ENCODE peak calls at places on chromosome 12, in four cellular contexts. L, Z, I and H are unnamed samples.

GRCh38 chr12:108722992-108723766 is 8.1 kb downstream of the CORO1C start:
- DNase-seq in L (peak; percentile 95), Z (no peak), I (no peak), H (peak; percentile 89)

GRCh38 chr12:53756300-53757094 is 4.7 kb upstream of the CISTR start:
- DNase-seq in L (no peak), Z (no peak), I (no peak), H (no peak)

GRCh38 chr12:64181504-64182291 is 40.4 kb downstream of the KICS2 start:
- DNase-seq in L (peak; percentile 100), Z (peak; percentile 44), I (peak; percentile 72), H (peak; percentile 99)

GRCh38 chr12:84874125-84874824 is 38.3 kb downstream of the SLC6A15 start:
- DNase-seq in L (peak; percentile 61), Z (no peak), I (no peak), H (peak; percentile 81)

GRCh38 chr12:11981174-11981733 is 89.5 kb upstream of the BCL2L14 start:
- DNase-seq in L (peak; percentile 30), Z (no peak), I (no peak), H (peak; percentile 62)

GRCh38 chr12:28191018-28191595 is 851 bp downstream of the CCDC91 start:
- DNase-seq in L (peak; percentile 65), Z (no peak), I (no peak), H (peak; percentile 75)

GRCh38 chr12:26318661-26319068 is 123.3 kb downstream of the SSPN start:
- DNase-seq in L (peak; percentile 86), Z (no peak), I (no peak), H (peak; percentile 53)

GRCh38 chr12:111094157-111094772 is 173.9 kb upstream of the MYL2 start:
- DNase-seq in L (no peak), Z (no peak), I (no peak), H (no peak)

GRCh38 chr12:9932270-9932669 is at the start of gene CLEC2A:
- DNase-seq in L (no peak), Z (no peak), I (no peak), H (no peak)

GRCh38 chr12:52256165-52256935 is 18.1 kb upstream of the KRT86 start:
- DNase-seq in L (no peak), Z (no peak), I (no peak), H (peak; percentile 17)

GRCh38 chr12:117119592-117120198 is 20.5 kb upstream of the TESC start:
- DNase-seq in L (no peak), Z (no peak), I (peak; percentile 50), H (peak; percentile 73)

GRCh38 chr12:143964-144649 is 69.8 kb downstream of the SLC6A12 start:
- DNase-seq in L (no peak), Z (peak; percentile 60), I (peak; percentile 37), H (peak; percentile 18)

GRCh38 chr12:2422591-2422990 is 369.8 kb downstream of the CACNA1C start:
- DNase-seq in L (no peak), Z (no peak), I (no peak), H (no peak)

DNA sequence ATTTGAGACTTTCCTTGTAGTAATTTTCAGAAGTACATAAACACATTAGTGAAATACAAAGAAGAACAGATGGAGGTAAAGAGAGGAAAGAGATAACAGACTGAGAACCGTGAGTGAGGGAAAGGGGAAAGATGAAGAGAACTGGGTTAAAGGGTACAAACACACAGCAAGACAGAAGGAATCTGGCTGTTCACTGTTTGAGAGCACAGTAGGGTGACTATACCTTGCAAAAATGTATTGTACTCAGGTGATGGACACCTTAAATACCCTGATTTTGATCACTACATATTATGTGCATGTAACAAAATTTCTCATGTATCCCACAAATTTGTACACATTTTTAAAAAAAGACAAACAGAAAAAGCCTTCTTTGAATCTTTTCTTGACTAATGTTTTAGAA is 2.7 kb upstream of the TRHDE start:
- DNase-seq in L (no peak), Z (no peak), I (no peak), H (peak; percentile 71)
- H3K4me3 ChIP-seq in L (no peak overlapping the region), Z (no peak overlapping the region), I (peak overlapping the region; percentile 58), H (peak overlapping the region; percentile 98)

GRCh38 chr12:24795699-24796385 is 153.1 kb downstream of the BCAT1 start:
- DNase-seq in L (no peak), Z (no peak), I (no peak), H (no peak)
- H3K4me3 ChIP-seq in L (no peak overlapping the region), Z (peak overlapping the region; percentile 21), I (no peak overlapping the region), H (peak overlapping the region; percentile 43)

DNA sequence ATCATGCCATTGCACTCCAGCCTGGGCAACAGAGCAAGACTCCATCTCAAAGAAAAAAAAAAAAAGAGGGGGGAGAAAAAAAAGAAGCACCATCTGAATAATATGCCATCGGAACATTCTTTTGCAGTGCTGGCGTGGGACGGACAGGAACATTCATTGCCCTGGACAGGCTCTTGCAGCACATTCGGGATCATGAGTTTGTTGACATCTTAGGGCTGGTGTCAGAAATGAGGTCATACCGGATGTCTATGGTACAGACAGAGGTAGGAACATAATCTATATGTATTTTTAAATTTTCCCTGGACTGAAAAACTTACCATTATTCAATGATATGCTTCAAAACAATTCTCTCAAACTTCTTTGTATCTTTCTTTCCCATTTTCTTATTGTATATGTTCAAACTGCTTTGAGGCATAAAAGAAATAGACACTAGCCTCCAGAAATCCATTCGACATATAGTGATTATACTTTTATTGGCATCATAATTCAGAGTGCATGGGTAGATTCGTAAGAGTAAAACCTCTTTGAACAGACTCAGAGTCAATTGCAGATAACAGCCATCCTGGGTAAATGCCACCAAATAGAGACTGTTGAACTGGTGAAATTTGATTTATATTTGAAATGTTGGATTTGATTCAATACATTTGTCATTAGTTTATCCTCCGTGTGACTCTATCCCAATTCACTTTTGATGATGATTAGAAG is 199.7 kb downstream of the EPS8 start:
- DNase-seq in L (no peak), Z (no peak), I (no peak), H (no peak)
- H3K4me3 ChIP-seq in L (no peak overlapping the region), Z (no peak overlapping the region), I (peak overlapping the region; percentile 33), H (peak overlapping the region; percentile 67)

DNA sequence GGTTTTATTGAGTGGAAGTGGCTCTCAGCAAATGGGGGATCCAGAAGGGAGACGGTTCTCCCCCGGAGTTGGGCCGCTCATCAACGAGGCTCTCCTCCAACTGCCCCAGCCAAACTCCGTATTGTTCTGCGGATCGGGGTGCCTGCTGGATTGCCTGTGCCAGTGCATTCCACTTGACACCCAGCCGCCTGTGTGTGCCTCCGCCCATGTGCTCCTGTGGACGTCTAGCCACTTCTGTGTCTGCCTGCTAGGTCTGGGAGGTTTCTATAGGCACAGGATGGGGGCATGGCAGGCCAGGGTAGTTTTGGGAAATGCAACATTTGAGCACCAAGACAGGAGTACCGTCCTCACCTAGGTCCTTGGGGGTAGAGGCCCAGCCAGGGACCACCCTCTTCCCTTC is 225.7 kb upstream of the AMIGO2 start:
- DNase-seq in L (no peak), Z (no peak), I (no peak), H (no peak)
- H3K4me3 ChIP-seq in L (no peak overlapping the region), Z (no peak overlapping the region), I (no peak overlapping the region), H (no peak overlapping the region)

GRCh38 chr12:68221497-68221896 is 4.1 kb downstream of the IL26 start:
- DNase-seq in L (no peak), Z (no peak), I (no peak), H (no peak)

GRCh38 chr12:68222336-68222735 is 3.3 kb downstream of the IL26 start:
- DNase-seq in L (peak; percentile 33), Z (no peak), I (no peak), H (peak; percentile 50)

GRCh38 chr12:68225576-68226476 is at the start of gene IL26:
- DNase-seq in L (no peak), Z (no peak), I (no peak), H (no peak)

GRCh38 chr12:68224613-68225285 is 861 bp downstream of the IL26 start:
- DNase-seq in L (peak; percentile 87), Z (no peak), I (no peak), H (peak; percentile 85)

GRCh38 chr12:68223067-68223747 is 2.4 kb downstream of the IL26 start:
- DNase-seq in L (peak; percentile 80), Z (peak; percentile 85), I (peak; percentile 87), H (peak; percentile 89)
- H3K4me3 ChIP-seq in L (no peak overlapping the region), Z (no peak overlapping the region), I (peak overlapping the region; percentile 12), H (peak overlapping the region; percentile 57)